ENCODE peak calls at places on chromosomes 2 and 18, in ten cellular contexts. T is colonic mucosa, H is AG04450, U is Peyer's patch, V is progenitor cell of endocrine pancreas, P is mammary epithelial cell, S is NB4, W is coronary artery, K is body of pancreas, X is GM10248. C is an unnamed sample.

GRCh38 chr2:223599646-223600009 is 2.5 kb downstream of the SCG2 start:
- DNase-seq in T (no peak), H (no peak), U (no peak), V (no peak), P (no peak), S (no peak), W (no peak), K (no peak), X (no peak), C (no peak)

GRCh38 chr18:24539866-24540604 is 79.6 kb downstream of the HRH4 start:
- DNase-seq in T (no peak), H (no peak), U (no peak), V (no peak), P (no peak), S (peak), W (no peak), K (no peak), X (no peak), C (no peak)

GRCh38 chr2:239146011-239146641 is 254.7 kb downstream of the HDAC4 start:
- DNase-seq in T (no peak), H (no peak), U (no peak), V (no peak), P (no peak), S (no peak), W (no peak), K (no peak), X (peak), C (no peak)

GRCh38 chr2:168350380-168350779 is 103.0 kb upstream of the STK39 start:
- DNase-seq in T (peak), H (no peak), U (no peak), V (no peak), P (no peak), S (no peak), W (no peak), K (peak), X (no peak), C (no peak)

GRCh38 chr2:241490825-241491505 is 17.4 kb downstream of the STK25 start:
- DNase-seq in T (no peak), H (no peak), U (no peak), V (no peak), P (no peak), S (no peak), W (no peak), K (no peak), X (no peak), C (no peak)

GRCh38 chr2:237471457-237472186 is 15.4 kb upstream of the MLPH start:
- DNase-seq in T (no peak), H (no peak), U (peak), V (no peak), P (no peak), S (peak), W (peak), K (peak), X (peak), C (peak)

GRCh38 chr2:112048887-112049286 is 6.2 kb upstream of the TMEM87B start:
- DNase-seq in T (peak), H (no peak), U (no peak), V (no peak), P (peak), S (peak), W (no peak), K (peak), X (peak), C (peak)

GRCh38 chr2:230898016-230898415 is 27.0 kb downstream of the GPR55 start:
- DNase-seq in T (peak), H (no peak), U (peak), V (no peak), P (no peak), S (no peak), W (peak), K (no peak), X (no peak), C (no peak)

GRCh38 chr2:138716183-138716582 is 64.0 kb downstream of the NXPH2 start:
- DNase-seq in T (no peak), H (no peak), U (no peak), V (no peak), P (no peak), S (peak), W (no peak), K (no peak), X (peak), C (no peak)

GRCh38 chr2:79909521-79909920 is 395.0 kb downstream of the LRRTM1 start:
- DNase-seq in T (no peak), H (no peak), U (no peak), V (no peak), P (no peak), S (no peak), W (no peak), K (no peak), X (no peak), C (no peak)

GRCh38 chr2:96527990-96528679 is 8.4 kb upstream of the ARID5A start:
- DNase-seq in T (no peak), H (no peak), U (peak), V (no peak), P (no peak), S (peak), W (peak), K (peak), X (no peak), C (no peak)

GRCh38 chr2:64267699-64268098 is 123.5 kb upstream of the PELI1 start:
- DNase-seq in T (no peak), H (no peak), U (no peak), V (no peak), P (no peak), S (no peak), W (no peak), K (no peak), X (no peak), C (no peak)

GRCh38 chr18:12657048-12657848 is 659 bp downstream of the SPIRE1 start:
- DNase-seq in T (no peak), H (no peak), U (peak), V (peak), P (peak), S (peak), W (peak), K (peak), X (peak), C (peak)

GRCh38 chr2:240250150-240250984 is 109.9 kb upstream of the OTOS start:
- DNase-seq in T (peak), H (no peak), U (no peak), V (no peak), P (no peak), S (no peak), W (peak), K (no peak), X (no peak), C (no peak)

GRCh38 chr2:100321881-100322820 is at the start of gene LONRF2:
- DNase-seq in T (no peak), H (no peak), U (no peak), V (peak), P (no peak), S (no peak), W (no peak), K (peak), X (peak), C (peak)

GRCh38 chr2:165952600-165953210 is 871 bp downstream of the TTC21B start:
- DNase-seq in T (no peak), H (no peak), U (no peak), V (no peak), P (peak), S (peak), W (no peak), K (no peak), X (peak), C (no peak)

GRCh38 chr2:178782236-178782635 is 25.0 kb downstream of the TTN start:
- DNase-seq in T (no peak), H (no peak), U (no peak), V (no peak), P (peak), S (no peak), W (no peak), K (no peak), X (no peak), C (no peak)

GRCh38 chr18:46452820-46453219 is 204.2 kb downstream of the LOXHD1 start:
- DNase-seq in T (no peak), H (no peak), U (no peak), V (no peak), P (peak), S (no peak), W (no peak), K (no peak), X (no peak), C (no peak)

GRCh38 chr18:59987102-59987501 is 87.3 kb downstream of the PMAIP1 start:
- DNase-seq in T (no peak), H (no peak), U (no peak), V (no peak), P (no peak), S (peak), W (no peak), K (no peak), X (no peak), C (no peak)

GRCh38 chr2:174654429-174654941 is 56.9 kb upstream of the WIPF1 start:
- DNase-seq in T (no peak), H (no peak), U (no peak), V (no peak), P (no peak), S (no peak), W (no peak), K (no peak), X (no peak), C (no peak)

GRCh38 chr2:143029141-143029540 is 100.1 kb upstream of the ARHGAP15 start:
- DNase-seq in T (no peak), H (no peak), U (no peak), V (no peak), P (peak), S (no peak), W (no peak), K (no peak), X (no peak), C (no peak)

GRCh38 chr2:234571620-234572407 is 74.9 kb upstream of the ARL4C start:
- DNase-seq in T (no peak), H (no peak), U (no peak), V (no peak), P (no peak), S (peak), W (no peak), K (no peak), X (no peak), C (no peak)

GRCh38 chr2:18959952-18960717 is 370.8 kb upstream of the NT5C1B start:
- DNase-seq in T (no peak), H (no peak), U (no peak), V (no peak), P (peak), S (peak), W (no peak), K (no peak), X (no peak), C (no peak)

GRCh38 chr2:169361706-169362345 is 508 bp downstream of the LRP2 start:
- DNase-seq in T (no peak), H (no peak), U (no peak), V (peak), P (peak), S (peak), W (no peak), K (no peak), X (peak), C (peak)

GRCh38 chr2:119746836-119747235 is 12.9 kb upstream of the PTPN4 start:
- DNase-seq in T (no peak), H (no peak), U (no peak), V (no peak), P (peak), S (no peak), W (no peak), K (no peak), X (no peak), C (no peak)

GRCh38 chr18:8946046-8946838 is 156.3 kb upstream of the NDUFV2 start:
- DNase-seq in T (no peak), H (peak), U (no peak), V (no peak), P (peak), S (no peak), W (no peak), K (no peak), X (no peak), C (no peak)

GRCh38 chr2:10465915-10466314 is 17.8 kb upstream of the ODC1 start:
- DNase-seq in T (no peak), H (no peak), U (no peak), V (no peak), P (no peak), S (no peak), W (no peak), K (no peak), X (no peak), C (no peak)

GRCh38 chr2:163641986-163642385 is 93.8 kb downstream of the FIGN start:
- DNase-seq in T (no peak), H (no peak), U (no peak), V (no peak), P (no peak), S (no peak), W (no peak), K (no peak), X (no peak), C (no peak)

GRCh38 chr2:75609334-75609689 is 37.3 kb upstream of the MRPL19 start:
- DNase-seq in T (no peak), H (no peak), U (no peak), V (no peak), P (no peak), S (no peak), W (no peak), K (no peak), X (no peak), C (no peak)

GRCh38 chr2:75607988-75608683 is 38.4 kb upstream of the MRPL19 start:
- DNase-seq in T (no peak), H (no peak), U (peak), V (no peak), P (no peak), S (no peak), W (no peak), K (no peak), X (no peak), C (no peak)

GRCh38 chr2:75605770-75606535 is 40.6 kb upstream of the MRPL19 start:
- DNase-seq in T (no peak), H (peak), U (peak), V (no peak), P (peak), S (no peak), W (no peak), K (peak), X (no peak), C (no peak)

GRCh38 chr2:75608684-75609333 is 37.8 kb upstream of the MRPL19 start:
- DNase-seq in T (peak), H (no peak), U (peak), V (peak), P (peak), S (peak), W (no peak), K (peak), X (peak), C (peak)

DNA sequence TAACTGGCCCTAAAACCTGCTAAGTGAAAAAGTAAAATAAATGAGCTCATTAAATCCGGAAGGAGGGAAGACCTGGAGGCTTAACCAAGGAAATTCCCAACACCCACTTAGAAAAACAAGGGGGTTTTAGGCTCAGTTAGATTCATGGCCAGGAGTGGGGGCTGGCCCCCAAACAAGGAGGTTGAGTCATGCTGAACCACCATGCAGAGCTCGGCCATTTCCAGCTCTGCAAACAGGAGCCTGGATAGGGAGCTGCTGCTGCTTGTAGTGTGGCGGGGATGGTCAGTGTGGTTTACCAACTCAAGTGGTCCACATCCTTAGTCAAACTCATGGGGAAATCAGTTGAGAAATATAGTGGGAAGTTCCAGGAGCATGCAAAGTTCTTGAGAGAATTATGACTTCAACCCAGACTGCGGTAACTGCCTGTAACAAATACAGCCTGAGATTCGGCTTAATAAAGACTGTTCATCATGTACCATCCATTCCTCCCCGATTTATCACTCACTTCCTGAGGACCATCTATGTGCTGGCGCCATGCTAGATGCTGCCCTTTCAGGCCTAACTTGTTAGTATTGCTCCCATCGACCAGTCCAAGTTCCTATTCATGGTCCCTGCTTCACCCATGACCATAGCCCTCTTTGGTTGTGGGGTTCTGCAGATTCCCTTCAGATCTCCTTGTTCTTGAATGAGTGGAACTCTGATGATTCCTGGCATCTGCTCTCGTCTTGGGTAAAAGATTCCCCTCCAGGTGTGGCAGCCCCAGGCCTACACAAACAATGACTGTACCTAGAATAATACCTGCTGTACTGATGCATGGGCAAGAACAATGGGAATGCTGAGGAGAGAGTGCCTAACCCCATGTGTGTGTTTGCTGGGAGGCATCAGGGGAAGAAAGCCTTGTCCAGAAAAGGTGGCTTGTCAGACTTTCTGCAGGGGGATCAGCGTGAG is 39.5 kb upstream of the MRPL19 start:
- DNase-seq in T (no peak), H (no peak), U (no peak), V (no peak), P (peak), S (peak), W (no peak), K (no peak), X (no peak), C (no peak)
- TF ChIP-seq CTCF in T (no peak), H (no peak), U (no peak), V (no peak), P (no peak), S (no peak), W (no peak), K (no peak), X (no peak), C (no peak)

GRCh38 chr2:206562375-206562774 is 79.9 kb upstream of the FAM237A start:
- DNase-seq in T (no peak), H (no peak), U (no peak), V (no peak), P (no peak), S (no peak), W (no peak), K (no peak), X (no peak), C (no peak)

GRCh38 chr2:206555721-206556120 is 86.6 kb upstream of the FAM237A start:
- DNase-seq in T (no peak), H (no peak), U (no peak), V (no peak), P (no peak), S (no peak), W (no peak), K (no peak), X (no peak), C (no peak)

GRCh38 chr2:206558492-206558891 is 83.8 kb upstream of the FAM237A start:
- DNase-seq in T (no peak), H (no peak), U (no peak), V (no peak), P (no peak), S (no peak), W (no peak), K (no peak), X (no peak), C (no peak)

GRCh38 chr2:206561962-206562361 is 80.3 kb upstream of the FAM237A start:
- DNase-seq in T (no peak), H (no peak), U (no peak), V (no peak), P (no peak), S (no peak), W (no peak), K (no peak), X (no peak), C (no peak)

DNA sequence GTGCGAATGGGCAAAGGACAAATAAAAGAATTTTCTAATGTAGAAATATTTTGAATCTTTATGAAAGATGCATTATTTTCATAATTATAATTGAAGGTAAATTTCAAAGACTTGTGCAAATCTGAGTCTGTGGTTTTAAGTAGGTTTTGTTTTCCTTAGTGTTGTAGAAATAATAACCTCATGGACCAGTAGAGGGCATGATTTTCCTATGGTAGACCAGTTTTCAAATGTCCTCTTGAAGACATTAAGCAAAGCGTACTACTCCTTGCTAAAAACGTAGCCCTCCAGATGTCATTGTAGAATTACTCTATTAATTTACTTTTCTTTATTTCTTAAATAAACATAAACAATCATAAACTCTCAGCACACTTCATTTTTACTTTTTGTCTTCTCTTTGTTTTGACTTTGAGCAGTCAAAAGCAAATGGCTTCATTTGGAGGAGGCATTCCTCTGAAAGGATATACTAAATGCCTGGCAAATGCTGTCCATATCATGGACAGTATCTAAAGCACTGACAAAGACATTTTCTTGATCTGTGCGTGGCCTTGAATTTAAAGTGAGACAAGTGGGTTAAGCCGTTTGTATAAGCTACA is 85.8 kb upstream of the FAM237A start:
- DNase-seq in T (no peak), H (peak), U (no peak), V (no peak), P (peak), S (peak), W (no peak), K (no peak), X (peak), C (peak)
- TF ChIP-seq CTCF in T (peak), H (peak), U (peak), V (peak), P (peak), S (peak), W (no peak), K (peak), X (peak), C (peak)

GRCh38 chr2:3459185-3460015 is 59.9 kb downstream of the ADI1 start:
- DNase-seq in T (no peak), H (no peak), U (no peak), V (no peak), P (no peak), S (no peak), W (no peak), K (peak), X (no peak), C (no peak)
- TF ChIP-seq CTCF in T (no peak), H (no peak), U (no peak), V (no peak), P (no peak), S (no peak), W (no peak), K (no peak), X (no peak), C (no peak)

GRCh38 chr2:25981596-25982272 is 563 bp downstream of the KIF3C start:
- DNase-seq in T (no peak), H (no peak), U (no peak), V (peak), P (no peak), S (no peak), W (no peak), K (no peak), X (peak), C (peak)

GRCh38 chr2:25980951-25981350 is 1.3 kb downstream of the KIF3C start:
- DNase-seq in T (no peak), H (no peak), U (no peak), V (no peak), P (no peak), S (no peak), W (no peak), K (no peak), X (no peak), C (no peak)

GRCh38 chr2:25982273-25982967 is at the start of gene KIF3C:
- DNase-seq in T (peak), H (no peak), U (peak), V (peak), P (peak), S (peak), W (no peak), K (peak), X (peak), C (peak)

GRCh38 chr2:25982968-25983280 is 627 bp upstream of the KIF3C start:
- DNase-seq in T (no peak), H (no peak), U (no peak), V (no peak), P (no peak), S (no peak), W (no peak), K (no peak), X (no peak), C (no peak)

GRCh38 chr2:25983735-25984134 is 1.4 kb upstream of the KIF3C start:
- DNase-seq in T (no peak), H (no peak), U (no peak), V (no peak), P (no peak), S (no peak), W (no peak), K (no peak), X (no peak), C (no peak)
- TF ChIP-seq CTCF in T (no peak), H (no peak), U (no peak), V (no peak), P (no peak), S (no peak), W (no peak), K (no peak), X (no peak), C (no peak)

DNA sequence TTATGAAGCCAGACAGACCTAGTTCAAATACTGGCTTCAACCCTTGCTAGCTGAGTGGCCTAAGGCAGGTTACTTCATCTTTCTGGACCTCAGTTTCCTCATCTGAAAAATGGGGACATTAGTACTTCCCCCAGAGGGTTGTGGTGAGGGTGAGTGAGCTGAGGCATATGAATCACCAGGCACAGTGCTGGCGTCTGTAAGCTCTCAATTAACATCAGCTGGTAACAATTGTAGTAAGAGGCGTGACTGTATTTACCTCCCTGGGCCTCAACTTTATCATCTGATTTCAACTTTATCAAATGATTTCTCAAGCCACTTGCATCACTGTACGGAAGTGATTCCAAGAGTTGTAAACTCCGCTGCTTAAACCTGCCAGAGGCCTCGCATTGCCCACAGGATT is 53.6 kb upstream of the PKDCC start:
- DNase-seq in T (no peak), H (no peak), U (no peak), V (no peak), P (no peak), S (peak), W (no peak), K (no peak), X (no peak), C (no peak)
- TF ChIP-seq CTCF in T (no peak), H (no peak), U (no peak), V (no peak), P (no peak), S (no peak), W (no peak), K (no peak), X (no peak), C (no peak)

C was measured in endothelial cell.